ENCODE peak calls at places on chromosomes 1 and 21, in five cellular contexts. R is NCI-H1105, X is brain microvascular endothelial cell, Y is activated T-helper 1 cell treated with Interleukin-2 at 50 U/mL for 16 hours, D is lower lobe of right lung. S is an unnamed sample.
A peak's percentile ranks its signal among the peaks of the same experiment; 100 is the strongest.

GRCh38 chr1:11741919-11742598 is 6.1 kb downstream of the AGTRAP start:
- DNase-seq in Y (no peak), R (no peak), X (no peak), D (no peak), S (no peak)

GRCh38 chr1:222955964-222956363 is 141.1 kb downstream of the DISP1 start:
- DNase-seq in X (no peak), R (no peak), Y (no peak), D (no peak), S (no peak)

GRCh38 chr1:151510957-151511635 is at the start of gene CGN:
- DNase-seq in X (peak; percentile 56), Y (peak; percentile 83), D (peak; percentile 92), R (peak; percentile 96), S (peak; percentile 57)

GRCh38 chr1:70745199-70745598 is 302.4 kb downstream of the PTGER3 start:
- DNase-seq in D (no peak), R (no peak), X (no peak), Y (no peak), S (peak; percentile 14)

GRCh38 chr1:24992124-24992760 is 62.2 kb upstream of the RUNX3 start:
- DNase-seq in D (no peak), X (no peak), R (no peak), Y (no peak), S (no peak)

GRCh38 chr1:16026723-16027484 is 5.1 kb downstream of the CLCNKA start:
- DNase-seq in Y (no peak), X (no peak), D (no peak), R (no peak), S (no peak)

GRCh38 chr1:99970713-99971255 is 988 bp downstream of the SLC35A3 start:
- DNase-seq in Y (no peak), D (no peak), R (no peak), X (no peak), S (no peak)

GRCh38 chr1:203593723-203594122 is 32.9 kb upstream of the ATP2B4 start:
- DNase-seq in R (no peak), X (no peak), Y (peak; percentile 45), D (no peak), S (no peak)

GRCh38 chr1:217134857-217135568 is 411.8 kb upstream of the ESRRG start:
- DNase-seq in D (no peak), X (no peak), Y (no peak), R (no peak), S (no peak)

GRCh38 chr21:33761104-33762036 is 119.1 kb downstream of the ITSN1 start:
- DNase-seq in Y (no peak), D (no peak), X (peak; percentile 95), R (no peak), S (peak; percentile 35)

GRCh38 chr1:116157096-116157495 is 45.9 kb downstream of the MAB21L3 start:
- DNase-seq in X (no peak), R (no peak), Y (no peak), D (no peak), S (no peak)

GRCh38 chr1:114694540-114695310 is 621 bp downstream of the AMPD1 start:
- DNase-seq in D (no peak), R (no peak), Y (no peak), X (no peak), S (no peak)

GRCh38 chr1:59062743-59063142 is 234.2 kb upstream of the FGGY start:
- DNase-seq in D (no peak), R (no peak), Y (no peak), X (peak; percentile 84), S (no peak)

GRCh38 chr1:30330644-30331043 is 392.7 kb downstream of the MATN1 start:
- DNase-seq in R (no peak), D (no peak), X (no peak), Y (no peak), S (no peak)

GRCh38 chr21:45973475-45974072 is 8.0 kb upstream of the COL6A1 start:
- DNase-seq in D (peak; percentile 71), R (peak; percentile 80), X (peak; percentile 81), Y (peak; percentile 53), S (peak; percentile 67)